ENCODE peak calls at places on chromosomes 7 and 10, in ten cellular contexts. One of them, this sample, is unnamed.
A peak's percentile ranks its signal among the peaks of the same experiment; 100 is the strongest.

GRCh38 chr7:112204072-112204775 is 2.0 kb downstream of the DOCK4 start:
- DNase-seq in sigmoid colon: no peak
- DNase-seq in SK-N-SH: peak; percentile 39
- DNase-seq in stomach: no peak
- DNase-seq in prostate gland: peak; percentile 22
- DNase-seq in suprapubic skin: no peak
- DNase-seq in transverse colon: no peak
- DNase-seq in HCT116: no peak
- DNase-seq in upper lobe of left lung: no peak
- DNase-seq in HepG2: no peak
- DNase-seq in this sample: no peak

GRCh38 chr7:143287321-143287934 is 723 bp upstream of the CASP2 start:
- DNase-seq in sigmoid colon: peak; percentile 69
- DNase-seq in SK-N-SH: no peak
- DNase-seq in HCT116: no peak
- DNase-seq in transverse colon: no peak
- DNase-seq in prostate gland: no peak
- DNase-seq in stomach: no peak
- DNase-seq in upper lobe of left lung: no peak
- DNase-seq in suprapubic skin: no peak
- DNase-seq in HepG2: no peak
- DNase-seq in this sample: no peak

GRCh38 chr7:133139350-133139749 is 57.5 kb upstream of the CHCHD3 start:
- DNase-seq in upper lobe of left lung: no peak
- DNase-seq in prostate gland: no peak
- DNase-seq in sigmoid colon: no peak
- DNase-seq in stomach: no peak
- DNase-seq in suprapubic skin: no peak
- DNase-seq in HCT116: peak; percentile 10
- DNase-seq in SK-N-SH: no peak
- DNase-seq in transverse colon: no peak
- DNase-seq in HepG2: peak; percentile 52
- DNase-seq in this sample: no peak

GRCh38 chr7:45689011-45689796 is 115.0 kb downstream of the ADCY1 start:
- DNase-seq in prostate gland: no peak
- DNase-seq in upper lobe of left lung: no peak
- DNase-seq in transverse colon: no peak
- DNase-seq in SK-N-SH: no peak
- DNase-seq in HCT116: no peak
- DNase-seq in suprapubic skin: no peak
- DNase-seq in sigmoid colon: no peak
- DNase-seq in stomach: no peak
- DNase-seq in HepG2: peak; percentile 24
- DNase-seq in this sample: no peak

GRCh38 chr7:92517626-92518025 is 10.7 kb downstream of the PEX1 start:
- DNase-seq in SK-N-SH: no peak
- DNase-seq in prostate gland: no peak
- DNase-seq in transverse colon: no peak
- DNase-seq in upper lobe of left lung: no peak
- DNase-seq in suprapubic skin: no peak
- DNase-seq in HCT116: no peak
- DNase-seq in stomach: no peak
- DNase-seq in HepG2: no peak
- DNase-seq in sigmoid colon: no peak
- DNase-seq in this sample: no peak

GRCh38 chr10:87752571-87752970 is 65.5 kb downstream of the ATAD1 start:
- DNase-seq in transverse colon: no peak
- DNase-seq in stomach: no peak
- DNase-seq in prostate gland: no peak
- DNase-seq in HepG2: no peak
- DNase-seq in upper lobe of left lung: no peak
- DNase-seq in suprapubic skin: no peak
- DNase-seq in HCT116: no peak
- DNase-seq in sigmoid colon: no peak
- DNase-seq in SK-N-SH: no peak
- DNase-seq in this sample: no peak

GRCh38 chr7:148589640-148590039 is 926 bp upstream of the C7orf33 start:
- DNase-seq in transverse colon: no peak
- DNase-seq in suprapubic skin: no peak
- DNase-seq in sigmoid colon: no peak
- DNase-seq in upper lobe of left lung: no peak
- DNase-seq in HepG2: no peak
- DNase-seq in SK-N-SH: no peak
- DNase-seq in prostate gland: no peak
- DNase-seq in HCT116: no peak
- DNase-seq in stomach: no peak
- DNase-seq in this sample: no peak

GRCh38 chr7:79414910-79415309 is 38.6 kb downstream of the MAGI2 start:
- DNase-seq in transverse colon: no peak
- DNase-seq in upper lobe of left lung: no peak
- DNase-seq in HCT116: no peak
- DNase-seq in SK-N-SH: no peak
- DNase-seq in HepG2: no peak
- DNase-seq in sigmoid colon: no peak
- DNase-seq in prostate gland: no peak
- DNase-seq in stomach: no peak
- DNase-seq in suprapubic skin: no peak
- DNase-seq in this sample: no peak

GRCh38 chr10:4073912-4074311 is 288.9 kb upstream of the KLF6 start:
- DNase-seq in SK-N-SH: peak; percentile 10
- DNase-seq in sigmoid colon: no peak
- DNase-seq in HepG2: no peak
- DNase-seq in transverse colon: no peak
- DNase-seq in suprapubic skin: no peak
- DNase-seq in stomach: no peak
- DNase-seq in upper lobe of left lung: no peak
- DNase-seq in HCT116: no peak
- DNase-seq in prostate gland: no peak
- DNase-seq in this sample: no peak

GRCh38 chr10:46544989-46545791 is 11.3 kb downstream of the GPRIN2 start:
- DNase-seq in suprapubic skin: peak; percentile 57
- DNase-seq in sigmoid colon: peak; percentile 55
- DNase-seq in HepG2: no peak
- DNase-seq in upper lobe of left lung: peak; percentile 21
- DNase-seq in SK-N-SH: peak; percentile 62
- DNase-seq in HCT116: peak; percentile 10
- DNase-seq in stomach: peak; percentile 26
- DNase-seq in transverse colon: peak; percentile 18
- DNase-seq in prostate gland: no peak
- DNase-seq in this sample: no peak

GRCh38 chr10:34194259-34194658 is 620.8 kb downstream of the PARD3 start:
- DNase-seq in suprapubic skin: no peak
- DNase-seq in HepG2: no peak
- DNase-seq in upper lobe of left lung: no peak
- DNase-seq in sigmoid colon: no peak
- DNase-seq in SK-N-SH: peak; percentile 42
- DNase-seq in prostate gland: no peak
- DNase-seq in HCT116: no peak
- DNase-seq in stomach: no peak
- DNase-seq in transverse colon: no peak
- DNase-seq in this sample: no peak

DNA sequence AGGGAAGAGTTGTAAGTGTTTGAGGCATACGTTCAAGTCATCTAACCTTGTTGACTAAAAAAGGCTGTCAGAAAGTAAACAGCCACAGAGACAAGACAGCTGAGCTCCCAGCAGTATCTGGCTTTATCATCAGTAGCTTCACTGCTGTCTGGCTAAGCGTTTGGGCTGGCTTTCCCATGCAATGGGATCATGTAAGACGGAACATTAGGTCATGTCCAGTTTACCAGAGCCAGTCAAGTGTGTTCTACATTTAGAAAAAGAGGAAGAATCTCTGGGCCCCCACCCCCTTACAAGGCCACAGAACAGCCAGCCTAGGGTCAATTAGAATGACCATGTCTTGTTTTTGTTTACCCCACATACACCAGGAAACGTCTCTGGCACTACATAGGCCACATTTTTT is 51.3 kb upstream of the GSAP start:
- DNase-seq in sigmoid colon: peak; percentile 81
- DNase-seq in stomach: no peak
- DNase-seq in SK-N-SH: no peak
- DNase-seq in HepG2: no peak
- DNase-seq in upper lobe of left lung: peak; percentile 73
- DNase-seq in HCT116: no peak
- DNase-seq in transverse colon: peak; percentile 18
- DNase-seq in prostate gland: no peak
- DNase-seq in suprapubic skin: no peak
- DNase-seq in this sample: no peak
- H3K4me1 ChIP-seq in sigmoid colon: no peaks in the 10 kb centered on the region
- H3K4me1 ChIP-seq in stomach: no peaks in the 10 kb centered on the region
- H3K4me1 ChIP-seq in SK-N-SH: no peaks in the 10 kb centered on the region
- H3K4me1 ChIP-seq in HepG2: peaks cover 10% of the 10 kb centered on the region
- H3K4me1 ChIP-seq in upper lobe of left lung: peaks cover 6% of the 10 kb centered on the region
- H3K4me1 ChIP-seq in HCT116: peaks cover 9% of the 10 kb centered on the region
- H3K4me1 ChIP-seq in transverse colon: no peaks in the 10 kb centered on the region
- H3K4me1 ChIP-seq in prostate gland: no peaks in the 10 kb centered on the region
- H3K4me1 ChIP-seq in suprapubic skin: peaks cover 3% of the 10 kb centered on the region
- H3K4me1 ChIP-seq in this sample: no peaks in the 10 kb centered on the region

GRCh38 chr7:51328351-51328801 is 11.8 kb upstream of the COBL start:
- DNase-seq in HCT116: no peak
- DNase-seq in SK-N-SH: no peak
- DNase-seq in HepG2: peak; percentile 76
- DNase-seq in transverse colon: no peak
- DNase-seq in stomach: no peak
- DNase-seq in sigmoid colon: no peak
- DNase-seq in upper lobe of left lung: no peak
- DNase-seq in suprapubic skin: no peak
- DNase-seq in prostate gland: no peak
- DNase-seq in this sample: no peak
- TF ChIP-seq POLR2AphosphoS5 in HCT116: no peak
- TF ChIP-seq POLR2AphosphoS5 in SK-N-SH: no peak
- TF ChIP-seq POLR2AphosphoS5 in HepG2: no peak
- TF ChIP-seq POLR2AphosphoS5 in transverse colon: no peak
- TF ChIP-seq POLR2AphosphoS5 in stomach: no peak
- TF ChIP-seq POLR2AphosphoS5 in sigmoid colon: no peak
- TF ChIP-seq POLR2AphosphoS5 in upper lobe of left lung: no peak
- TF ChIP-seq POLR2AphosphoS5 in suprapubic skin: no peak
- TF ChIP-seq POLR2AphosphoS5 in prostate gland: no peak
- TF ChIP-seq POLR2AphosphoS5 in this sample: no peak

DNA sequence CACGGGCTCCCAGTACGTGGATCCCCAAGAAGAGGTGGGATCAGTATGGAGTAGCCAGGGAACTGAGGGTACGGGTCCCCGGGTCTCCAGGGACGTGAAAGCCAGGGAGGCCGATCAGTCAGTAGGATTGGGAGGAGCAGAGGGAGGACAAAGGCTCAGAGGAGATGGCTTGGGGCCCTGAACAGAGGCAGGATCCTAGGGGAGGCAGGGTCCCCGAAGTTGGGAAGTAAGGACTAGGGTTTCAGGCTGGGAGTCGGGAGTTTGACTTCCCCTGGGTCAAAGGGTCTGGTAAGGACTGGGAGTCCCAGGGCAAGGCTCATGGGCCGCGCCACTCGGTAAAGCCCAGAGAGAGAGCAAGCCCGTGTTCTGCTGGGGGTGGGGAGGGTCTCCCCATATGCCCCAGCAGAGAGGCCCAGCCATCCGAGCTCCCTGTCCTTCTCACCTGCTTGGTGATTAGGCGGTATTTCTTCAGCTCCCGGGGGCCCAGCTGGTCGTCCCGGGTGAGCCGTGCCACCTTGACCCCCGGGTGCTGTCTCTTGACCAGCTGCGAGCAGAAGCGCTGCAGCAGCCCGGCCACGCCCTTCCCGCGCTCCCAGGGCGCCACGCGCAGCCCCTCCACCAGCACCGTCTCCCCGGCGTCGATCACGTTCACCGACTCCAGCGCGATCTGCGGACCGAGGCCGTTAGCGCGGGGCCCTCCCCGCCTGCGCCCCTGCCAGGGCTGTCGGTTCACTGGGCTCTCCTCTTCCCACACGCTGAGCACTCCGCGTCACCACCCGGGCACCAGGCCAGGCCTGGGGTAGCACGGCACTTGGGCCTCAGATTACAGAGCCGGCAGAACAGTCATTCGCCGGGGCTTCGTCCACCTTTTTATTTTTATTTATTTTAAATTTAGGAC is 7.0 kb downstream of the NAT16 start:
- DNase-seq in prostate gland: peak; percentile 67
- DNase-seq in upper lobe of left lung: peak; percentile 71
- DNase-seq in SK-N-SH: peak; percentile 33
- DNase-seq in stomach: peak; percentile 85
- DNase-seq in HepG2: no peak
- DNase-seq in suprapubic skin: no peak
- DNase-seq in transverse colon: peak; percentile 68
- DNase-seq in sigmoid colon: no peak
- DNase-seq in HCT116: no peak
- DNase-seq in this sample: no peak
- H3K27me3 ChIP-seq in prostate gland: peaks cover 46% of the 10 kb centered on the region
- H3K27me3 ChIP-seq in upper lobe of left lung: peaks cover 38% of the 10 kb centered on the region
- H3K27me3 ChIP-seq in SK-N-SH: peaks cover 6% of the 10 kb centered on the region
- H3K27me3 ChIP-seq in stomach: peaks cover 46% of the 10 kb centered on the region
- H3K27me3 ChIP-seq in HepG2: peaks cover 78% of the 10 kb centered on the region
- H3K27me3 ChIP-seq in suprapubic skin: peaks cover 100% of the 10 kb centered on the region
- H3K27me3 ChIP-seq in transverse colon: peaks cover 100% of the 10 kb centered on the region
- H3K27me3 ChIP-seq in sigmoid colon: peaks cover 62% of the 10 kb centered on the region
- H3K27me3 ChIP-seq in HCT116: no peaks in the 10 kb centered on the region
- H3K27me3 ChIP-seq in this sample: peaks cover 16% of the 10 kb centered on the region

DNA sequence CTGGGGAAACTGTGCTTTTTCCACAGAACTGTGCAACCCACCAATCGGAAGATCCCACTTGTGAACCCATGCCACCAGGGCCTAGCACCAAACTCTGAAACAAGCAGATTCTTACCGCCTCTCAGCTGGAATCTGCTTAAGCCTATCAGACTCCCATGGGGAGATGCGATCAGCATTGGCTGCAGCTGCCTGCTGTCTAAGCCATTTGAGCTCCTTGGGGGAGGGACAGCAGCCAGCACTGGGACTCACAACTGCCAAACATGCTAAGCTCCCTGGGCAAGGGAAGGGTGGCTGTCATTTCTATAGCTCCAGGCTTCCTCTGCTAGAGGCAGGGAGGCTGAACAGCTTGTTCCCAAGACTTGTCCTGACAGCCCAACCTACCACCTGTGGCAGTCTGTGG is 283.8 kb downstream of the CDK14 start:
- DNase-seq in SK-N-SH: no peak
- DNase-seq in upper lobe of left lung: no peak
- DNase-seq in HCT116: no peak
- DNase-seq in stomach: no peak
- DNase-seq in sigmoid colon: no peak
- DNase-seq in transverse colon: no peak
- DNase-seq in HepG2: no peak
- DNase-seq in suprapubic skin: no peak
- DNase-seq in prostate gland: no peak
- DNase-seq in this sample: no peak
- H3K4me1 ChIP-seq in SK-N-SH: no peaks in the 10 kb centered on the region
- H3K4me1 ChIP-seq in upper lobe of left lung: no peaks in the 10 kb centered on the region
- H3K4me1 ChIP-seq in HCT116: no peaks in the 10 kb centered on the region
- H3K4me1 ChIP-seq in stomach: no peaks in the 10 kb centered on the region
- H3K4me1 ChIP-seq in sigmoid colon: no peaks in the 10 kb centered on the region
- H3K4me1 ChIP-seq in transverse colon: no peaks in the 10 kb centered on the region
- H3K4me1 ChIP-seq in HepG2: no peaks in the 10 kb centered on the region
- H3K4me1 ChIP-seq in suprapubic skin: no peaks in the 10 kb centered on the region
- H3K4me1 ChIP-seq in prostate gland: no peaks in the 10 kb centered on the region
- H3K4me1 ChIP-seq in this sample: no peaks in the 10 kb centered on the region